ENCODE peak calls at places on chromosome 9, in five cellular contexts. M, X, A, V and B are unnamed samples.

GRCh38 chr9:78756813-78757510 is 460.0 kb downstream of the PSAT1 start:
- DNase-seq in M (no peak), X (no peak), A (no peak), V (no peak), B (no peak)

GRCh38 chr9:129446828-129447550 is 173.9 kb downstream of the C9orf50 start:
- DNase-seq in M (no peak), X (no peak), A (no peak), V (no peak), B (peak; percentile 81)

GRCh38 chr9:91515074-91515687 is 91.5 kb upstream of the NFIL3 start:
- DNase-seq in M (no peak), X (no peak), A (no peak), V (peak; percentile 96), B (peak; percentile 70)

GRCh38 chr9:90830977-90831376 is 29.4 kb downstream of the SYK start:
- DNase-seq in M (no peak), X (no peak), A (no peak), V (no peak), B (no peak)

GRCh38 chr9:14994738-14995137 is 84.5 kb upstream of the FREM1 start:
- DNase-seq in M (no peak), X (no peak), A (no peak), V (no peak), B (no peak)

GRCh38 chr9:15104826-15105420 is 194.7 kb upstream of the FREM1 start:
- DNase-seq in M (peak; percentile 16), X (peak; percentile 24), A (no peak), V (peak; percentile 46), B (no peak)

GRCh38 chr9:86181379-86182315 is 77.8 kb downstream of the C9orf153 start:
- DNase-seq in M (no peak), X (no peak), A (no peak), V (no peak), B (no peak)

GRCh38 chr9:134365791-134366222 is 39.6 kb downstream of the RXRA start:
- DNase-seq in M (no peak), X (peak; percentile 55), A (no peak), V (no peak), B (peak; percentile 57)

GRCh38 chr9:70257991-70258691 is 637 bp upstream of the SMC5 start:
- DNase-seq in M (peak; percentile 0), X (no peak), A (peak; percentile 84), V (peak; percentile 48), B (no peak)

GRCh38 chr9:135030711-135031245 is 56.7 kb upstream of the OLFM1 start:
- DNase-seq in M (no peak), X (no peak), A (no peak), V (no peak), B (peak; percentile 39)

GRCh38 chr9:103898550-103898949 is 195.6 kb upstream of the SMC2 start:
- DNase-seq in M (no peak), X (no peak), A (no peak), V (no peak), B (no peak)

GRCh38 chr9:5500441-5501235 is 9.7 kb upstream of the PDCD1LG2 start:
- DNase-seq in M (no peak), X (no peak), A (no peak), V (peak; percentile 21), B (no peak)

GRCh38 chr9:126482361-126483044 is 131.2 kb upstream of the LMX1B start:
- DNase-seq in M (no peak), X (no peak), A (no peak), V (peak; percentile 41), B (peak; percentile 83)

GRCh38 chr9:37992924-37993349 is 76.1 kb downstream of the SHB start:
- DNase-seq in M (no peak), X (no peak), A (peak; percentile 66), V (no peak), B (no peak)

GRCh38 chr9:134992755-134993124 is 75.0 kb upstream of the FCN1 start:
- DNase-seq in M (no peak), X (no peak), A (peak; percentile 53), V (no peak), B (no peak)

GRCh38 chr9:108273988-108274387 is 581.8 kb downstream of the ACTL7B start:
- DNase-seq in M (no peak), X (no peak), A (no peak), V (no peak), B (no peak)

GRCh38 chr9:70427161-70427945 is 12.9 kb upstream of the KLF9 start:
- DNase-seq in M (no peak), X (no peak), A (no peak), V (peak; percentile 58), B (no peak)

GRCh38 chr9:34717996-34718614 is 8.2 kb upstream of the CCL21 start:
- DNase-seq in M (no peak), X (no peak), A (no peak), V (peak; percentile 3), B (no peak)

GRCh38 chr9:68555416-68555815 is 14.7 kb upstream of the TMEM252 start:
- DNase-seq in M (no peak), X (no peak), A (no peak), V (no peak), B (no peak)

GRCh38 chr9:101458955-101459631 is 23.5 kb upstream of the ALDOB start:
- DNase-seq in M (peak; percentile 79), X (peak; percentile 58), A (no peak), V (peak; percentile 83), B (no peak)

GRCh38 chr9:107685901-107686300 is 196.3 kb upstream of the KLF4 start:
- DNase-seq in M (no peak), X (no peak), A (no peak), V (no peak), B (no peak)

DNA sequence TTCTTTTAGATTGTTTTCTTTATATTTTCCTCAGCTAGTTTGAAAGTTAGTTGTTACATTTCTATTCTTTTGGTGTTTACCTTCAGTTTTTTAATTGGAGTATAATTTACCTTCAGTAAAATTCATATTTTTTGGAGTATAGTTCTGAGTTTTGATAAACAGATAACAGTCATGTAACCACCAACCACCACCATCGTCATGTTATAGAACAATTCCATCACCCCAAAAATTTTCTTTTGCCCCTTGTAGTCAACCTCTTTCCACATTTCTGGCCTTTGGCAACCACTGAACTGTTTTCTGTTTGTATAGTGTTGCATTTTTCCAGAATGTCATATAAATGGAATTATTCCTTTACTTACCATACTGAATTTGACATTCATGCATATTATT is 6.8 kb downstream of the RMI1 start:
- DNase-seq in M (no peak), X (no peak), A (no peak), V (no peak), B (no peak)
- H3K4me3 ChIP-seq in M (no peak overlapping the region), X (no peak overlapping the region), A (no peak overlapping the region), V (no peak overlapping the region), B (no peak overlapping the region)

DNA sequence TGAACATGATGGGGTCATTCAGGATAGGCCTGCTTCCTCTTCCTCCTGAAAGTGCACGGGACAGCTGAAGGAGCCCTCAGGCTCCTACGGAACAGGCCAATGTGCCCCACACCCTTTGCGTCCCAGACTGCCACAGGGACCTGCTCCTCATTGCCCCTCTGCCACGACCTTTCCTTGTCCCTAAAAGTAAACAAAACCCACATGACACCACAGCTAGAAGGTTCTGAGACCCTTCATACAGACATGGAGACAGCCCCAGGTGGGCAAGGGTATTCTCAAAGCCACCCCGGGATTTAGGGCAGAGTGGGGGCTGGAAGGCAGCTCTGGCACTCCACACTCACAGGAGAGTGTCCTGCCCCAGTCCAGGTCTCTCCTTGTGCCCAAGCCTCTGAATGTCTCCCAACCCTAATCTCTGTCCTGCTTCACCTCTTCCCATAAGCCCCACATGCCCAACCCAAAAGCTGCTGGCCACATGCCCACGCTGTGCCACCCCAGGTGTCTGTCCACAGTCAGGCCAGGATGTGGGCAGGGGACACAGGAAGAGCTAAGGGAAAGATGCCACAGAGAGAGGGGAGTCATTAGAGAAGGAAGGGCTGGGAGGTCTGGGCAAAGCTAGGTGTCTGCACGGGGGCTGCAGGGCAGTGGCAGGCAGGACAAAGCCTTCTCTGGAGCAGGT is 800 bp downstream of the AMBP start:
- DNase-seq in M (no peak), X (no peak), A (no peak), V (no peak), B (no peak)
- H3K27ac ChIP-seq in M (no peak overlapping the region), X (peak overlapping the region; percentile 93), A (no peak overlapping the region), V (no peak overlapping the region), B (no peak overlapping the region)

GRCh38 chr9:20294351-20294750 is 327.9 kb downstream of the MLLT3 start:
- DNase-seq in M (no peak), X (no peak), A (no peak), V (no peak), B (no peak)

GRCh38 chr9:20290287-20290686 is 332.0 kb downstream of the MLLT3 start:
- DNase-seq in M (no peak), X (no peak), A (no peak), V (no peak), B (peak; percentile 4)

GRCh38 chr9:20291201-20291600 is 331.1 kb downstream of the MLLT3 start:
- DNase-seq in M (no peak), X (no peak), A (no peak), V (no peak), B (no peak)

GRCh38 chr9:20289416-20289815 is 332.9 kb downstream of the MLLT3 start:
- DNase-seq in M (no peak), X (no peak), A (no peak), V (no peak), B (no peak)

DNA sequence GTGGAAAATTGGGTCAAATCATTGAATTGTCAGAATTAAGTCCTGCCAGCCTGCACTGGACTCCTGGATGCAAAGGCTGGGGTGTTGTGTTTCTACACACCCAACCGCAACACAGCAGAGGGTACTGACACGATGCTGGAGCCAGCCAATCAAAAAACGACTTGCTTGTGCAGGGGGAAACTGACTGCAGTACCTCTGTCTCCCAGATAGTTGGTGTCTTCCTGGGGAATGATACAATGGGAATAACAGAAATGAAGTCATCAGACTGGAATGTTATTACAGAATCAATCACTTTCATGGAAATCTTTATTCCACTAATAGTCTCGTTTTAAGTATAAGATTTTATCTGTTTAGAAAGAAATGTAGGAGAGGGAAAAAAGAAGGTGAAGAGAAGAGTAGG is 330.3 kb downstream of the MLLT3 start:
- DNase-seq in M (peak; percentile 60), X (peak; percentile 46), A (no peak), V (peak; percentile 72), B (no peak)
- TF ChIP-seq CTCF in M (no peak), X (no peak), A (no peak), V (peak; percentile 46), B (no peak)

GRCh38 chr9:93465853-93466252 is 12.5 kb upstream of the FAM120AOS start:
- DNase-seq in M (no peak), X (no peak), A (no peak), V (no peak), B (no peak)
- H3K4me3 ChIP-seq in M (no peak overlapping the region), X (no peak overlapping the region), A (no peak overlapping the region), V (no peak overlapping the region), B (no peak overlapping the region)

GRCh38 chr9:137253717-137254623 is 1.2 kb upstream of the NELFB start:
- DNase-seq in M (no peak), X (no peak), A (no peak), V (no peak), B (no peak)
- H3K27ac ChIP-seq in M (peak overlapping the region; percentile 91), X (peak overlapping the region; percentile 90), A (peak overlapping the region; percentile 83), V (peak overlapping the region; percentile 84), B (peak overlapping the region; percentile 72)

DNA sequence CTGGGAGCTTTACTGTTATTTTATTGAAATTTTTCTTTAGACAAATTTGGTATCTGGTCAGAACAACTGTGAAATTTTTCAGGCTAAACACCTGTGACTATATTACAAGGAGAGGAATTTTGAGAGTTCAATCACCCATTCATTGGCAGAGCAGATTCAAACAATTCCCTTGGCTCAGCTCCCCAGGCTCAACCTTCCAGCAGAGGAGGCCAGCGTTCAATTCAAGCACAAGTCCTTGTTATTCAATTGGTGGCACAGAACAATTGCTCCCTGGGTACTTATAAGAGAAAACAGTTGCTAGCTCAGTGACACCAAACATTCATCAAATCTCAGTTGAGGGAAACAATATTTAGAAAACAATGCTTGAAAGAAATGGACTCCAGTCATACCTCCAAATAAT is 83.3 kb downstream of the SUSD1 start:
- DNase-seq in M (no peak), X (no peak), A (no peak), V (peak; percentile 36), B (peak; percentile 43)
- TF ChIP-seq CTCF in M (peak; percentile 49), X (peak; percentile 51), A (no peak), V (peak; percentile 51), B (peak; percentile 35)